ENCODE peak calls at places on chromosomes 3 and 15, in seven cellular contexts. N, V, H, Y, O, P and J are unnamed samples.

GRCh38 chr3:158261371-158261991 is 151.6 kb downstream of the RSRC1 start:
- DNase-seq in N (no peak), V (peak; percentile 21), H (no peak), Y (no peak), O (no peak), P (no peak), J (peak; percentile 51)

GRCh38 chr3:139657434-139657833 is 20.3 kb downstream of the NMNAT3 start:
- DNase-seq in N (no peak), V (no peak), H (no peak), Y (no peak), O (no peak), P (no peak), J (no peak)

GRCh38 chr15:73773428-73773827 is 20.3 kb upstream of the INSYN1 start:
- DNase-seq in N (no peak), V (no peak), H (no peak), Y (no peak), O (no peak), P (no peak), J (no peak)

GRCh38 chr3:194584435-194584776 is 48.8 kb downstream of the TMEM44 start:
- DNase-seq in N (no peak), V (peak; percentile 35), H (no peak), Y (no peak), O (no peak), P (no peak), J (no peak)

GRCh38 chr3:17738921-17739320 is 3.5 kb downstream of the TBC1D5 start:
- DNase-seq in N (no peak), V (no peak), H (no peak), Y (no peak), O (no peak), P (no peak), J (no peak)

GRCh38 chr3:158152186-158152585 is 42.3 kb downstream of the RSRC1 start:
- DNase-seq in N (no peak), V (peak; percentile 72), H (no peak), Y (no peak), O (no peak), P (no peak), J (peak; percentile 55)

GRCh38 chr15:57557267-57557666 is 34.4 kb upstream of the MYZAP start:
- DNase-seq in N (no peak), V (no peak), H (no peak), Y (no peak), O (no peak), P (no peak), J (no peak)

GRCh38 chr3:161348791-161349400 is 22.4 kb downstream of the SPTSSB start:
- DNase-seq in N (no peak), V (no peak), H (no peak), Y (no peak), O (no peak), P (no peak), J (no peak)

GRCh38 chr3:13040381-13041074 is 32.7 kb downstream of the IQSEC1 start:
- DNase-seq in N (no peak), V (no peak), H (no peak), Y (no peak), O (no peak), P (peak; percentile 90), J (no peak)

GRCh38 chr15:48001393-48002059 is 119.3 kb upstream of the SLC24A5 start:
- DNase-seq in N (no peak), V (no peak), H (no peak), Y (no peak), O (no peak), P (peak; percentile 35), J (no peak)

GRCh38 chr3:183279371-183279770 is 26.3 kb downstream of the B3GNT5 start:
- DNase-seq in N (no peak), V (no peak), H (no peak), Y (no peak), O (no peak), P (no peak), J (no peak)

GRCh38 chr15:68256675-68257450 is 20.7 kb upstream of the FEM1B start:
- DNase-seq in N (peak; percentile 94), V (peak; percentile 97), H (no peak), Y (peak; percentile 95), O (peak; percentile 93), P (no peak), J (peak; percentile 94)

DNA sequence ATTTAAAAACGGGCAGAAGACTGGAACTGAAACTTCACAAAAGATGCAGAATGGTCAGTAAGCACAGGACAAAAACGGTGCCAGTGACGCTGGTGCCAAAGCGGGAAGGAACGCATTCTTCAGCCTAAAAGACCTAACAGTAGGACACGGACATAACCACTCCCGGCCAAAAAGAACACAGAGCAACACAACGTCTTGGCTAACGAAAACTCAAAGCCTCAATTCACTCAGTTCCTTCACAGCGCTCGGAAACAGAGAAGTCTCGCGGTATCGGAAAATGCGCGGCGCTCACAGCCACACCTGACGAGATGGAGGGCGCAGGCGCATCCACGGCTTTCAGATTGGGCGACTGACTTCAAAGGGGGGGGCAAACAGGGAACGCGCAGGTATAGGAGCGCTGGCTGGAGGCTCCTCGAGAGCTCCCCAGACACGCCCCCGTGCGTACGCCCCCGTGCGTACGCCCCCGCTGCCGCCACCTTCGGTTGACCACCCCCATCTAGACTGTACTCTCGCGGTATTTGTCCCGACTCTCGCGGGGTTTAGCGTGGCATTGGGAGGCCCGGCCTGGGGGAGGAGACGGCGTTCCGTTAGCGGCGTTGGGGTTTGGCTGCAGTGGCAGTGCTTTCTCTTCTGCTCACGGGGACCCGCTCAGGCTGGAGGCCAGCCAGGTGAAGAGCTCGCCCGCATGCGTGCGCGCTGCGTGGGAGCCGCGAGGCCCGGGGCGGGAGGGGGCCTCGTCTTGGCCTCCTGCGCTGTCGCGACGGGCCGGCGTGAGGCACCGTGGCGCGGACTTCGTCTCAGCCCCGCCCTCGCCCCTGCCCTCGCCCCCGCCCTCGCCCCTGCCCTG is at the start of gene NKTR:
- DNase-seq in N (peak; percentile 99), V (peak; percentile 99), H (peak; percentile 95), Y (peak; percentile 100), O (peak; percentile 100), P (peak; percentile 94), J (peak; percentile 99)
- TF ChIP-seq CTCF in N (no peak), V (no peak), H (no peak), Y (no peak), O (no peak), P (no peak), J (no peak)

DNA sequence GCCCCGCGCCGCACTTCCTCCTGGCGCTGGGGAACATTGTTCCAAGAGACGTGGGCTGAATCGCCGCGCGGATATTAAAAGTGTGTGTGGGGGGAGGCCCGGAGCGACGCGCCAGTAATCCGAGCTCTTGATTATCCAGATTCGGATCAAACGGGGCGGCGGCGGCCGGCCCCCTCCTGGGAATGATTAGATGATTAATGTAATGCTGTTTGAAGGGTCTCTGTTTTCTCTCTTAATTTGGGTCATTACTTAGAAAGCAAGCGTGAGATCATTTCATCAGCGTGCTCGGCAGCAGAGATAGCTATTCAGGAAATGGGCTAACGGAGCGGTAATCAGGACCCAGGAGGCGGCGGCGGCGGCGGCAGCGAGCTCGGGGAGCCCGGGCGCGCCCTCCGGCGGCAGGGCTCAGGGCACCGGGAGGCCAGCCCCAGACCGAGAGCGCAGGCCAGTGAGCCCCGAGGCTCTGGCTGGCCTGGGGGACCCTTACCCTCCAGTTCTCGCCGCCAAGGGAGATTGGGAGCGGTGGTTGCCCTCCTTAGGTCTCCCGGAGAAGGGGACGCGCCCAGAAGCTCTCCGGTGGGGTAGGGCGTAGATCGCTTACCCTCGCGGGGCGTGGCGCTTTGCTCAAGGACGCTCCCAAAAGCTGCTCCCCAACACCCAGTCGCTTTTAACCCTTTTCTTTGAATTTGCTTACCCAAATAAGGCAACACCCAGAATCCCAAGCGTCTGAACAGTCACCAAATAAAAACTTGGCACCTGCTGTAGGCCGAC is 4.5 kb downstream of the FEZF2 start:
- DNase-seq in N (no peak), V (no peak), H (no peak), Y (peak; percentile 77), O (no peak), P (no peak), J (no peak)
- TF ChIP-seq CTCF in N (no peak), V (no peak), H (peak; percentile 8), Y (no peak), O (no peak), P (no peak), J (no peak)

DNA sequence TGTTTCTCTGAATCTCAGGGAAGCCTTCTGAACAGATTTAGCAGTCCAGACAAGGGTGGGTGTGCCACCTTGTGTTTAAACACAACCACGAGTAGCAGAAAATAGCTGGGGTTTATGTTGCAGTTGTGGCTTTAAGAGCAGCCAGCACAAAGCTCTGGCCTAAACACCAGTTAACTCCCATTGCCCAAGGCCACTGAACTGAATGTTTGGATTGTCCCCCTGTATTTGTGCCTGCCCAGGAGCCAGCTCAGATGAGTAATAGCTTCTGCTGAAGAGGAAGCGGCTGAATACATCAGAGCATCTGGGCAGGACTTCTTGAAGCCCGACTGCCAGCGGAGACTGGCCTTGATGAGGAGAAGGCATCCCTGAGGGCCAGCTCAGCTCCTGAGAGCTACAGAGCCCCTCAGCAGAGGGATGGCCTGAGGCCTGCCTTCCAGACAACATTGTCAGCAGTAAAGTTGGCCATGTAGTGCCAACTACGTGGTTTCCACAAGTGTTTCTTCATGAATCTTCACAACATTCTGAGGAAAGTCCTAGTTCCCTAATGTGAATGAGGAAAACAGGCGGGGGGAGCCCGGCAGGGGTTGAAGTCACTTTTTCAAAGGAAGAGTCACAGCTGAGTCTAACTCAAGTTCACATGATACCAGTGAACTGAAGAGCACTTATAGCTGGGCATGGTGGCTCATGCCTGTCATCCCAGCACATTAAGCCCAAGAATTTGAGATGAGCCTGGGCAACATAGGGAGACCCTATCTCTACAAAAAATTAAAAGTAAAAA is 65.8 kb upstream of the ZBTB38 start:
- DNase-seq in N (no peak), V (peak; percentile 71), H (no peak), Y (no peak), O (no peak), P (no peak), J (peak; percentile 86)
- TF ChIP-seq CTCF in N (no peak), V (peak; percentile 11), H (no peak), Y (no peak), O (no peak), P (peak; percentile 7), J (peak; percentile 50)

GRCh38 chr3:156536524-156537316 is 18.2 kb downstream of the SSR3 start:
- DNase-seq in N (no peak), V (no peak), H (no peak), Y (no peak), O (no peak), P (no peak), J (peak; percentile 44)

GRCh38 chr3:156542101-156543042 is 12.5 kb downstream of the SSR3 start:
- DNase-seq in N (peak; percentile 78), V (no peak), H (no peak), Y (no peak), O (no peak), P (no peak), J (no peak)

GRCh38 chr3:156535798-156536197 is 19.1 kb downstream of the SSR3 start:
- DNase-seq in N (no peak), V (no peak), H (no peak), Y (no peak), O (no peak), P (no peak), J (no peak)

GRCh38 chr3:156543043-156543555 is 11.8 kb downstream of the SSR3 start:
- DNase-seq in N (no peak), V (no peak), H (no peak), Y (no peak), O (no peak), P (no peak), J (no peak)

DNA sequence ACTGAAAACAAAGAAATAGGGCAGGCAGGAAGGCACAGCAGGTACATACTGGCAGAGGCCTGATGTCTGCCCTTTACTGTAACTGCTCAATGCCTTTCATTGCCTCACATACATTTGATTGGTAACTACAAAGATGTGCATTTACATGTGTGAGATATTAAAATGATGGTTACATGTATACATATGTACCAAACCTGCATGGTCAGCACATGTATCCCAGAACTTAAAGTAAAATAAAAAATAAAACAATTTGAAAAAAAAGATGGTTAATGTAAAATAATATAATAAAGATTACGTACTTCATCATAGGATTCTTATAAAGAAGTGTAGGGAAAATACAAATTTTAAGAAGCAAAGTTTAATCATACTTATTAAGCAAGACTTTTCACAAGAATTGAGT is 15.1 kb downstream of the SSR3 start:
- DNase-seq in N (no peak), V (no peak), H (no peak), Y (no peak), O (no peak), P (no peak), J (no peak)
- TF ChIP-seq CTCF in N (no peak), V (no peak), H (no peak), Y (no peak), O (no peak), P (no peak), J (no peak)